ENCODE peak calls at places on chromosome 15, in seven cellular contexts. T, E, M, U, Y, N and I are unnamed samples.

GRCh38 chr15:45641374-45641778 is 6.5 kb downstream of the SQOR start:
- DNase-seq in N (no peak), M (no peak), Y (peak), T (no peak), U (no peak), E (no peak), I (no peak)

GRCh38 chr15:101533371-101534140 is 44.0 kb upstream of the PCSK6 start:
- DNase-seq in Y (no peak), E (no peak), U (no peak), N (no peak), T (no peak), M (no peak), I (no peak)

GRCh38 chr15:61013146-61013545 is 216.0 kb downstream of the RORA start:
- DNase-seq in N (no peak), E (no peak), U (no peak), T (no peak), Y (no peak), M (no peak), I (no peak)

GRCh38 chr15:89768071-89768500 is 8.0 kb upstream of the MESP2 start:
- DNase-seq in U (peak), N (no peak), Y (no peak), T (no peak), E (no peak), M (no peak), I (no peak)

GRCh38 chr15:73284073-73284472 is 84.7 kb downstream of the HCN4 start:
- DNase-seq in Y (peak), E (no peak), U (no peak), N (no peak), T (no peak), M (no peak), I (peak)

GRCh38 chr15:72113347-72114031 is 4.5 kb downstream of the MYO9A start:
- DNase-seq in T (no peak), E (no peak), U (no peak), M (no peak), Y (no peak), N (no peak), I (no peak)

GRCh38 chr15:40006003-40006402 is 33.0 kb downstream of the SRP14 start:
- DNase-seq in E (no peak), T (no peak), M (no peak), N (no peak), Y (no peak), U (no peak), I (no peak)

GRCh38 chr15:44219073-44219472 is 24.0 kb upstream of the FRMD5 start:
- DNase-seq in T (no peak), Y (no peak), E (no peak), U (no peak), N (no peak), M (no peak), I (no peak)

GRCh38 chr15:26842391-26842790 is 24.5 kb upstream of the GABRA5 start:
- DNase-seq in Y (no peak), U (no peak), T (no peak), M (no peak), E (no peak), N (peak), I (no peak)

GRCh38 chr15:76338555-76339301 is 2.2 kb downstream of the ISL2 start:
- DNase-seq in Y (no peak), N (no peak), U (no peak), E (no peak), M (no peak), T (no peak), I (no peak)

GRCh38 chr15:81108427-81108826 is 25.6 kb upstream of the CFAP161 start:
- DNase-seq in M (no peak), T (peak), Y (peak), N (peak), E (peak), U (no peak), I (no peak)

GRCh38 chr15:95557226-95558046 is 773.1 kb upstream of the NR2F2 start:
- DNase-seq in M (no peak), T (peak), E (no peak), Y (no peak), U (no peak), N (no peak), I (no peak)

GRCh38 chr15:89105147-89105546 is 16.9 kb downstream of the ABHD2 start:
- DNase-seq in N (no peak), E (no peak), T (no peak), U (no peak), M (no peak), Y (no peak), I (no peak)

GRCh38 chr15:63544253-63545026 is 40.0 kb downstream of the USP3 start:
- DNase-seq in N (no peak), T (no peak), U (no peak), M (no peak), E (no peak), Y (peak), I (peak)

GRCh38 chr15:48644498-48644826 is 1.0 kb downstream of the FBN1 start:
- DNase-seq in U (peak), T (peak), N (no peak), E (no peak), M (no peak), Y (no peak), I (peak)

GRCh38 chr15:74511583-74511982 is 29.4 kb upstream of the ARID3B start:
- DNase-seq in U (no peak), Y (peak), T (no peak), E (no peak), N (no peak), M (no peak), I (no peak)

GRCh38 chr15:80202641-80203360 is 49.2 kb downstream of the CTXND1 start:
- DNase-seq in N (peak), U (no peak), E (no peak), T (no peak), Y (no peak), M (no peak), I (no peak)

GRCh38 chr15:58537033-58537432 is 105.2 kb downstream of the LIPC start:
- DNase-seq in Y (no peak), M (peak), E (no peak), T (no peak), N (peak), U (no peak), I (no peak)

GRCh38 chr15:98548172-98548971 is 100.0 kb upstream of the IGF1R start:
- DNase-seq in N (peak), E (peak), M (peak), U (peak), T (peak), Y (peak), I (no peak)